ENCODE peak calls at places on chromosome 1, in seven cellular contexts. Q, S, V, N, R, B and G are unnamed samples.

GRCh38 chr1:219279017-219279770 is 105.5 kb downstream of the LYPLAL1 start:
- DNase-seq in Q (no peak), S (peak), V (no peak), N (no peak), R (no peak), B (no peak), G (no peak)

GRCh38 chr1:206694551-206695124 is 9.9 kb downstream of the MAPKAPK2 start:
- DNase-seq in Q (no peak), S (no peak), V (no peak), N (no peak), R (no peak), B (no peak), G (no peak)

GRCh38 chr1:201584510-201584991 is 45.6 kb downstream of the NAV1 start:
- DNase-seq in Q (no peak), S (peak), V (peak), N (peak), R (no peak), B (no peak), G (no peak)

GRCh38 chr1:81606656-81607055 is 194.1 kb upstream of the ADGRL2 start:
- DNase-seq in Q (no peak), S (no peak), V (no peak), N (no peak), R (no peak), B (no peak), G (no peak)

GRCh38 chr1:248884632-248885295 is 21.3 kb upstream of the PGBD2 start:
- DNase-seq in Q (peak), S (peak), V (no peak), N (no peak), R (no peak), B (no peak), G (no peak)

GRCh38 chr1:70227439-70227838 is 6.3 kb downstream of the SRSF11 start:
- DNase-seq in Q (no peak), S (peak), V (no peak), N (no peak), R (no peak), B (no peak), G (no peak)

GRCh38 chr1:12436817-12437599 is 181.0 kb downstream of the DHRS3 start:
- DNase-seq in Q (peak), S (peak), V (no peak), N (no peak), R (peak), B (no peak), G (peak)

GRCh38 chr1:235649722-235650163 is at the start of gene GNG4:
- DNase-seq in Q (no peak), S (no peak), V (no peak), N (no peak), R (no peak), B (no peak), G (no peak)

GRCh38 chr1:200354243-200354642 is 55.6 kb downstream of the ZNF281 start:
- DNase-seq in Q (no peak), S (no peak), V (no peak), N (no peak), R (no peak), B (no peak), G (no peak)

GRCh38 chr1:193105821-193106177 is 585 bp upstream of the GLRX2 start:
- DNase-seq in Q (no peak), S (no peak), V (no peak), N (no peak), R (no peak), B (no peak), G (no peak)

GRCh38 chr1:31575373-31576140 is 758 bp upstream of the TINAGL1 start:
- DNase-seq in Q (peak), S (no peak), V (peak), N (peak), R (peak), B (no peak), G (no peak)

GRCh38 chr1:3965693-3966092 is 65.6 kb upstream of the C1orf174 start:
- DNase-seq in Q (no peak), S (no peak), V (no peak), N (no peak), R (no peak), B (no peak), G (no peak)

GRCh38 chr1:225909477-225909876 is 14.6 kb downstream of the PYCR2 start:
- DNase-seq in Q (no peak), S (no peak), V (no peak), N (no peak), R (no peak), B (no peak), G (no peak)

DNA sequence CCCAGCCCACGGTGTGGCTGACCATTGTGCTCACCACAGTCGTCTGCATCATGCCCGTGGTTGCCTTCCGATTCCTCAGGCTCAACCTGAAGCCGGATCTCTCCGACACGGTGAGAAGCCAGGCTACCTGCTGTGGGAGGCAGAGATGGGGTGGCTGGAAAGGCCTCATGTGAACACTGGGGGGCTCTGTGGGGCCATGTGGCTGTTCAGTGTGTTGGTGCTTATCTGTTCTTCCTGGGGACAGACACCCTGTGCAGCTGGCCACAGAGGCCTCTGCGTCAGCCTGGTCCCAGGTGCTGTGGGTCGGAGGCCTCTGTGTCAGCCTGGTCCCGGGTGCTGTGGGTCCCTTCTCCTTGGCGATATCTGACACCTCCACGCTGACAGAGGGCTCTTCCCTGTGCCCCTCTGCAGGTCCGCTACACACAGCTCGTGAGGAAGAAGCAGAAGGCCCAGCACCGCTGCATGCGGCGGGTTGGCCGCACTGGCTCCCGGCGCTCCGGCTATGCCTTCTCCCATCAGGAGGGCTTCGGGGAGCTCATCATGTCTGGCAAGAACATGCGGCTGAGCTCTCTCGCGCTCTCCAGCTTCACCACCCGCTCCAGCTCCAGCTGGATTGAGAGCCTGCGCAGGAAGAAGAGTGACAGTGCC is 23.2 kb downstream of the ATP8B2 start:
- DNase-seq in Q (peak), S (no peak), V (no peak), N (no peak), R (no peak), B (no peak), G (no peak)
- TF ChIP-seq CTCF in Q (peak), S (no peak), V (no peak), N (no peak), R (peak), B (no peak), G (no peak)

GRCh38 chr1:99860703-99861102 is 10.5 kb downstream of the AGL start:
- DNase-seq in Q (no peak), S (no peak), V (no peak), N (no peak), R (no peak), B (no peak), G (no peak)
- H3K4me3 ChIP-seq in Q (no peak), S (no peak), V (no peak), N (no peak), R (no peak), B (no peak), G (no peak)

DNA sequence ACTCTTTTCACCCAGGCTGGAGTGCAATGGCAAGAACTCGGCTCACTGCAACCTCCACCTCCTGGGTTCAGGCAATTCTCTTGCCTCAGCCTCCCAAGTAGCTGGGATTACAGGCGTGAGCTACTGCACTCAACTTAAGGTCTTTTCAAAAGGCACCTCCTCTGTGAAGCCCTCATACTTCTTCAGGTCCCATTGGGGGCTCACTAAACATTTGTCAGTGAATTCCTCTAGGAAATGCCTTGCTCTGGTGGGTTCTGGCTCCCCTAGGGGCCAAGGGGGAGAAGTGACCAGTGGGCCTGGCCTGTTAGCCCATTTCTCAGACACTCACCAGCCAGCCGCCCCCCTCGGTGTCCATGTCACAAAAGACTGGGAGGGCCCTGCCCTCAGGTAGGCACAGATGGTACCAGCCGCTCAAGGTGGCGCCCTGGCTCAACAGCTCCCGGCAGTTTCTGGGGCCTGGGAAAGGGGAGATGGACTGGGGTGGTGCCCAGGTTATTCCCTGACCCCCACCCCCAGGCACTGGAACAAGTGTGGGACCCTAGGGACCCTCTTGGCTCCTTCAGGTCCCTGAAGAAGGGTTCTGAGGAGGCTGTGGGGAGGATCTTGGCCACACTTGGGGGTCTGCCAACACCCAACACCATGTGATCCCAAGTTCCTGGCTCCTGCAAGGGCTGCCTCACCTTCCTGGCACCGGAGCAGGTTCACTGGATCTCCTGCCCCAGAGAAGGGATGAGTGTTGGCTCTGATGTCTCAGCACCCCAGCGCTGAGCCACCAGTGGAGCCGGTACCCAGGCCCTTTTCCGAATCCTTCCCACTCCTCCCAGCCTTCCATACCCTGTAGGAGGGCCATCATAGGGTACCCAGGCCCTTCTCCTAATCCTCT is 1.6 kb downstream of the FCN3 start:
- DNase-seq in Q (peak), S (no peak), V (no peak), N (no peak), R (no peak), B (no peak), G (no peak)
- TF ChIP-seq CTCF in Q (peak), S (peak), V (peak), N (no peak), R (peak), B (peak), G (peak)

GRCh38 chr1:244968431-244968830 is 104.1 kb upstream of the HNRNPU start:
- DNase-seq in Q (no peak), S (no peak), V (no peak), N (no peak), R (no peak), B (no peak), G (no peak)
- H3K4me3 ChIP-seq in Q (no peak), S (peak), V (no peak), N (no peak), R (no peak), B (peak), G (no peak)

GRCh38 chr1:13664451-13664850 is 35.5 kb upstream of the PRDM2 start:
- DNase-seq in Q (no peak), S (no peak), V (no peak), N (no peak), R (peak), B (no peak), G (no peak)
- TF ChIP-seq CTCF in Q (no peak), S (no peak), V (no peak), N (no peak), R (no peak), B (no peak), G (no peak)

DNA sequence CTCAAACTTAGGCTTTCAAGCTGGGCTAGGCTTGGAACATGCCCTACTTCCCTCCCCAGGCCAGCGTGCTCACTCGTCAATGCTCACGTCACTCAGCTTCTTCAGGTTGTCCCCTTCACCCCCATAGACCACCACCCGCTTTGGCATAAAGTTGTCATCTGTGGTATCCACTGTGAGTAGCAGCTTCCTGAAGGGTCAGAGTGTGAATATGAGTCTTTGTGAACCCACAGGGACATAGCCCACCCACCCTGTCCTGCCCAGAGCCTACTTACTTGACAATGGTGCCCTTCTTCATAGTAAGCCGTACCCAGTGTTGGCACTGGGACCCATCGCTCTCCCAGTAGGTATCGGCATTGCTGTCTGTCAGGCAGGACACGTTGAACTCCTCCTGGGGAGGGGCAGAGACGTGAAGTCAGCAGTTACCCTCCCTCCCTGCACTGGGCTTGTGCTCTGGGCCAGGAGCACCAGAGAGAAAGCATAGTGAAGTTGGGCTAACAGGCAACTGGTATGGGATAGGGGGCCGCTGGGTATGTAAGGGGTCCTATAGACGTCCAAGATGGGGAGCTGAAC is 1.7 kb downstream of the HECTD3 start:
- DNase-seq in Q (no peak), S (no peak), V (no peak), N (no peak), R (no peak), B (no peak), G (no peak)
- H3K4me3 ChIP-seq in Q (peak), S (no peak), V (peak), N (no peak), R (no peak), B (peak), G (peak)

GRCh38 chr1:77683836-77684148 is 1.3 kb upstream of the ZZZ3 start:
- DNase-seq in Q (no peak), S (no peak), V (no peak), N (no peak), R (no peak), B (no peak), G (no peak)
- TF ChIP-seq CTCF in Q (no peak), S (no peak), V (no peak), N (no peak), R (no peak), B (no peak), G (no peak)

DNA sequence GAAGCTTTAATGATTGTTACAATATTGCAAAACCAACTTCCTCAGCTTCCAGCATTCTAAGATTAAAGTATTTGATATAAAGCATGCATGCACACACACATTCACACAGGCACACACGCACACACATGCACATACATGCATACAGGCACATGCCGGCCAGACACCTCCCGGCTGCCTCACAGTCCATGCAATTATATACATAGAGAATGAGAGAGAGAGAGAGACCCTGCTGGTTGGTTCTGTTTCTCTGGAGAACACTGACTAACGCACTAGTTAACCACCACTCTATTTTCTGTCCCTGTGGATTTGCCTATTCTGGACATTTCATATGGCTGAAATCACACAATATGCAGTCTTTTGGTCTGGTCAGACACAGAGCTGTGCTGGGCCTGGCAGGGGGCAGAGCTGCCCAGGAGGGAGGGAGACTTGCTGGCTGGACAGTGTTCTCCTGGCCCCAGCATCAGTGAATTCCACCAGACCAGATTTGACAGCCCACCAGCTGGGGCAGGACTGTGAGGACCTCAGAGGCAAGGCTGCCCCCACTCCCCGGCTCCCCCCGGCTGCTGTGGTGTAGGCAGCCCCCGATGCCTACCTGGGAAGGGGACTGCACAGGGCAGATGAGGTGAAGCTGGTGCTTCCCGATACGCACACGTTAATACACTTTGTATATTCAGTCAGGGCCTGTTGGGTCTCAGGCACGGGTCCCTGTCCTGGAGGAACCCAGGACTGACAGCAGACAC is 152.2 kb downstream of the NPHP4 start:
- DNase-seq in Q (no peak), S (no peak), V (no peak), N (no peak), R (no peak), B (no peak), G (no peak)
- H3K4me3 ChIP-seq in Q (no peak), S (no peak), V (no peak), N (no peak), R (no peak), B (no peak), G (no peak)

GRCh38 chr1:43936470-43937151 is 3.0 kb downstream of the ARTN start:
- DNase-seq in Q (no peak), S (peak), V (peak), N (peak), R (no peak), B (no peak), G (no peak)
- TF ChIP-seq CTCF in Q (no peak), S (no peak), V (no peak), N (no peak), R (no peak), B (no peak), G (peak)